ENCODE peak calls at places on chromosome 3, in ten cellular contexts. J is AG10803, H is A172, D is transverse colon, M is cardiac muscle cell, E is GM19239, B is T follicular helper cell, Y is ACHN, N is NT2/D1, W is AG20443. C is an unnamed sample.

GRCh38 chr3:134486577-134487041 is 752 bp downstream of the CEP63 start:
- DNase-seq in H (peak; percentile 29), M (no peak), N (no peak), W (no peak), B (peak; percentile 25), E (no peak), D (no peak), J (peak; percentile 37), Y (no peak), C (peak; percentile 69)

GRCh38 chr3:34056951-34057390 is 258.5 kb downstream of the PDCD6IP start:
- DNase-seq in E (no peak), Y (peak; percentile 58), N (no peak), J (peak; percentile 23), B (no peak), M (no peak), D (no peak), W (no peak), H (peak; percentile 22), C (peak; percentile 68)

GRCh38 chr3:143326983-143327382 is 207.4 kb downstream of the CHST2 start:
- DNase-seq in W (no peak), J (no peak), Y (no peak), N (no peak), M (no peak), H (no peak), D (no peak), E (no peak), B (no peak), C (peak; percentile 23)

GRCh38 chr3:134652409-134652831 is 1.6 kb upstream of the KY start:
- DNase-seq in E (no peak), J (peak; percentile 86), H (peak; percentile 33), D (no peak), W (peak; percentile 78), Y (no peak), B (no peak), N (no peak), M (no peak), C (no peak)

GRCh38 chr3:134345202-134345601 is 29.0 kb downstream of the AMOTL2 start:
- DNase-seq in D (no peak), E (no peak), W (no peak), J (no peak), B (no peak), Y (no peak), N (no peak), H (no peak), M (no peak), C (no peak)

GRCh38 chr3:152159328-152159727 is 109.4 kb upstream of the MBNL1 start:
- DNase-seq in J (peak; percentile 67), D (peak; percentile 15), H (peak; percentile 25), E (no peak), M (no peak), W (peak; percentile 30), Y (no peak), N (no peak), B (no peak), C (no peak)

GRCh38 chr3:65658398-65658797 is 380.3 kb downstream of the MAGI1 start:
- DNase-seq in E (no peak), Y (no peak), W (no peak), M (no peak), D (no peak), N (peak; percentile 16), H (no peak), B (no peak), J (no peak), C (no peak)

GRCh38 chr3:193704431-193704830 is 111.4 kb downstream of the OPA1 start:
- DNase-seq in W (no peak), M (peak; percentile 27), B (no peak), N (no peak), E (no peak), H (no peak), D (no peak), J (no peak), Y (no peak), C (no peak)

GRCh38 chr3:31409866-31410265 is 122.9 kb upstream of the STT3B start:
- DNase-seq in B (no peak), Y (no peak), N (no peak), D (no peak), H (no peak), J (no peak), E (no peak), W (no peak), M (no peak), C (no peak)

GRCh38 chr3:4720316-4721075 is 227.3 kb downstream of the ITPR1 start:
- DNase-seq in H (peak; percentile 89), E (no peak), Y (peak; percentile 69), J (peak; percentile 91), M (peak; percentile 44), D (peak; percentile 72), B (no peak), W (peak; percentile 76), N (peak; percentile 55), C (peak; percentile 74)

GRCh38 chr3:69866988-69867720 is 127.9 kb downstream of the MITF start:
- DNase-seq in Y (peak; percentile 65), H (no peak), M (no peak), J (peak; percentile 21), W (no peak), N (no peak), E (no peak), D (no peak), B (no peak), C (no peak)

GRCh38 chr3:130811552-130811951 is 64.9 kb upstream of the PIK3R4 start:
- DNase-seq in D (no peak), E (no peak), W (no peak), J (no peak), H (no peak), N (no peak), M (no peak), Y (no peak), B (no peak), C (no peak)

GRCh38 chr3:181564222-181564621 is 147.5 kb upstream of the SOX2 start:
- DNase-seq in W (no peak), M (no peak), J (no peak), H (no peak), D (no peak), Y (no peak), B (no peak), N (no peak), E (no peak), C (no peak)

GRCh38 chr3:143751643-143752178 is 96.6 kb downstream of the SLC9A9 start:
- DNase-seq in D (no peak), Y (no peak), W (no peak), N (no peak), B (no peak), M (no peak), H (no peak), E (no peak), J (no peak), C (no peak)

GRCh38 chr3:141881702-141882101 is 5.3 kb downstream of the ATP1B3 start:
- DNase-seq in E (no peak), B (no peak), W (no peak), Y (no peak), H (no peak), J (no peak), N (no peak), M (no peak), D (no peak), C (no peak)

GRCh38 chr3:11136871-11137626 is 17.2 kb upstream of the HRH1 start:
- DNase-seq in N (no peak), H (peak; percentile 100), E (no peak), D (peak; percentile 37), M (no peak), Y (peak; percentile 97), W (peak; percentile 95), J (peak; percentile 100), B (no peak), C (no peak)

GRCh38 chr3:113110263-113110662 is 101.1 kb upstream of the BOC start:
- DNase-seq in B (no peak), W (no peak), N (no peak), D (peak; percentile 51), J (no peak), E (no peak), H (no peak), M (peak; percentile 20), Y (no peak), C (no peak)

GRCh38 chr3:13016083-13016725 is 57.0 kb downstream of the IQSEC1 start:
- DNase-seq in N (no peak), D (peak; percentile 82), B (peak; percentile 25), M (no peak), H (peak; percentile 52), Y (no peak), J (no peak), E (no peak), W (peak; percentile 28), C (no peak)

GRCh38 chr3:47681016-47681415 is 100.7 kb downstream of the SMARCC1 start:
- DNase-seq in W (no peak), N (no peak), E (no peak), B (no peak), M (no peak), D (no peak), H (no peak), Y (no peak), J (no peak), C (no peak)

GRCh38 chr3:59867185-59868002 is 817.6 kb upstream of the CFAP20DC start:
- DNase-seq in M (no peak), N (no peak), H (no peak), J (no peak), D (no peak), E (no peak), B (no peak), W (no peak), Y (no peak), C (no peak)

GRCh38 chr3:76940181-76940770 is 99.6 kb upstream of the ROBO2 start:
- DNase-seq in N (no peak), J (no peak), H (no peak), E (no peak), Y (no peak), D (no peak), W (no peak), B (no peak), M (no peak), C (no peak)

GRCh38 chr3:44055951-44056350 is 185.7 kb upstream of the TOPAZ1 start:
- DNase-seq in B (no peak), H (no peak), M (no peak), Y (no peak), J (peak; percentile 73), W (peak; percentile 49), E (no peak), N (no peak), D (no peak), C (no peak)

GRCh38 chr3:72255736-72256559 is 471.0 kb upstream of the PROK2 start:
- DNase-seq in E (no peak), N (no peak), M (peak; percentile 77), Y (no peak), D (peak; percentile 86), W (peak; percentile 40), J (no peak), B (peak; percentile 7), H (peak; percentile 36), C (no peak)

GRCh38 chr3:121914081-121914998 is 20.1 kb downstream of the SLC15A2 start:
- DNase-seq in Y (no peak), M (no peak), J (no peak), B (no peak), W (no peak), N (no peak), D (no peak), H (no peak), E (no peak), C (no peak)

GRCh38 chr3:48199117-48199516 is 10.9 kb upstream of the CDC25A start:
- DNase-seq in J (no peak), B (no peak), Y (no peak), M (no peak), N (no peak), W (no peak), E (no peak), H (no peak), D (no peak), C (no peak)

GRCh38 chr3:18127864-18128185 is 297.3 kb downstream of the SATB1 start:
- DNase-seq in J (no peak), W (no peak), Y (no peak), B (no peak), N (no peak), M (no peak), D (no peak), H (no peak), E (no peak), C (peak; percentile 89)

GRCh38 chr3:55292360-55292759 is 194.7 kb downstream of the WNT5A start:
- DNase-seq in E (no peak), D (no peak), J (no peak), M (no peak), W (no peak), Y (no peak), N (no peak), H (no peak), B (no peak), C (no peak)